ENCODE peak calls at places on chromosomes 3 and 15, in ten cellular contexts. S is tibial nerve; G is progenitor cell of endocrine pancreas; F is adrenal gland; X is RWPE1; Q is astrocyte; A is A549; J is activated CD8-positive, alpha-beta T cell treated with anti-CD3 and anti-CD28 coated beads for 36 hours; D is foreskin fibroblast; T is pancreas. B is an unnamed sample.
A peak's percentile ranks its signal among the peaks of the same experiment; 100 is the strongest.

GRCh38 chr3:159252772-159253384 is 451.0 kb downstream of the MFSD1 start:
- DNase-seq in S (no peak), G (no peak), D (peak; percentile 54), A (peak; percentile 5), X (peak; percentile 17), T (no peak), F (no peak), J (no peak), Q (peak; percentile 58), B (no peak)

GRCh38 chr3:110419571-110419970 is 652.0 kb upstream of the NECTIN3 start:
- DNase-seq in T (no peak), G (no peak), F (no peak), A (no peak), X (no peak), J (no peak), Q (peak; percentile 4), S (no peak), D (no peak), B (no peak)

GRCh38 chr3:66502267-66502874 is 1.5 kb upstream of the LRIG1 start:
- DNase-seq in Q (no peak), X (no peak), J (no peak), S (no peak), D (no peak), T (no peak), G (no peak), A (no peak), F (no peak), B (no peak)

GRCh38 chr3:152300029-152300764 is 31.5 kb downstream of the MBNL1 start:
- DNase-seq in X (no peak), G (no peak), J (no peak), T (no peak), S (no peak), F (no peak), Q (no peak), A (no peak), D (no peak), B (no peak)

GRCh38 chr3:176088962-176089383 is 1108.3 kb downstream of the TBL1XR1 start:
- DNase-seq in J (no peak), D (no peak), X (no peak), G (no peak), S (no peak), F (no peak), A (no peak), Q (no peak), T (no peak), B (no peak)

GRCh38 chr3:15120986-15121385 is 22.0 kb upstream of the RBSN start:
- DNase-seq in T (no peak), D (no peak), S (no peak), F (no peak), X (no peak), J (no peak), A (no peak), G (no peak), Q (no peak), B (no peak)

GRCh38 chr15:63191895-63192603 is 2.6 kb downstream of the RAB8B start:
- DNase-seq in J (peak; percentile 78), T (no peak), Q (no peak), S (no peak), G (no peak), X (no peak), D (no peak), A (no peak), F (no peak), B (no peak)

GRCh38 chr15:73683624-73684536 is at the start of gene CD276:
- DNase-seq in Q (peak; percentile 64), S (peak; percentile 61), D (peak; percentile 80), J (peak; percentile 19), F (peak; percentile 85), X (peak; percentile 77), A (peak; percentile 57), G (peak; percentile 68), T (peak; percentile 75), B (no peak)

GRCh38 chr15:98673133-98673532 is 24.8 kb downstream of the IGF1R start:
- DNase-seq in A (no peak), X (no peak), J (no peak), Q (no peak), F (no peak), T (no peak), D (no peak), G (no peak), S (no peak), B (no peak)

GRCh38 chr3:48023377-48023776 is 7.2 kb upstream of the MAP4 start:
- DNase-seq in G (no peak), S (no peak), T (no peak), Q (no peak), A (no peak), F (no peak), D (no peak), J (no peak), X (no peak), B (no peak)

GRCh38 chr3:158050461-158050860 is 55.8 kb downstream of the SHOX2 start:
- DNase-seq in S (no peak), X (no peak), G (no peak), A (no peak), D (no peak), F (no peak), J (no peak), Q (no peak), T (no peak), B (no peak)

GRCh38 chr3:112757197-112757596 is 89.5 kb downstream of the CD200R1L start:
- DNase-seq in X (no peak), D (no peak), F (no peak), A (no peak), J (no peak), T (no peak), Q (no peak), G (no peak), S (no peak), B (no peak)

GRCh38 chr3:194019766-194020165 is 116.2 kb upstream of the HES1 start:
- DNase-seq in F (no peak), G (no peak), Q (no peak), J (no peak), X (no peak), A (no peak), D (no peak), T (no peak), S (no peak), B (no peak)

GRCh38 chr3:194025119-194025518 is 110.8 kb upstream of the HES1 start:
- DNase-seq in J (no peak), D (no peak), S (no peak), G (no peak), Q (no peak), X (no peak), A (no peak), F (no peak), T (no peak), B (no peak)

GRCh38 chr3:194023501-194024280 is 112.3 kb upstream of the HES1 start:
- DNase-seq in S (no peak), Q (no peak), G (no peak), T (no peak), D (no peak), F (no peak), X (no peak), A (no peak), J (peak; percentile 33), B (no peak)

GRCh38 chr3:194022052-194022451 is 113.9 kb upstream of the HES1 start:
- DNase-seq in S (no peak), X (no peak), G (no peak), J (no peak), F (no peak), T (no peak), D (no peak), A (no peak), Q (no peak), B (no peak)
- TF ChIP-seq CTCF in S (no peak), X (no peak), G (no peak), J (no peak), F (no peak), T (no peak), D (no peak), A (no peak), Q (no peak), B (no peak)

GRCh38 chr3:11536936-11537612 is 106.6 kb downstream of the VGLL4 start:
- DNase-seq in Q (no peak), J (no peak), D (no peak), G (no peak), A (no peak), T (no peak), S (no peak), X (no peak), F (no peak), B (no peak)

GRCh38 chr3:11535207-11535960 is 108.3 kb downstream of the VGLL4 start:
- DNase-seq in F (no peak), Q (no peak), J (no peak), T (no peak), G (no peak), S (no peak), A (no peak), X (no peak), D (no peak), B (no peak)

GRCh38 chr3:11534783-11535081 is 109.0 kb downstream of the VGLL4 start:
- DNase-seq in T (no peak), X (no peak), J (no peak), D (no peak), Q (no peak), A (no peak), G (no peak), S (no peak), F (no peak), B (no peak)

GRCh38 chr3:11534011-11534782 is 109.5 kb downstream of the VGLL4 start:
- DNase-seq in Q (no peak), J (no peak), S (no peak), G (no peak), A (no peak), D (no peak), T (peak; percentile 41), F (peak; percentile 64), X (no peak), B (no peak)

GRCh38 chr3:11536132-11536935 is 107.4 kb downstream of the VGLL4 start:
- DNase-seq in T (no peak), A (no peak), S (no peak), D (no peak), Q (no peak), J (no peak), G (no peak), X (no peak), F (no peak), B (no peak)
- TF ChIP-seq CTCF in T (no peak), A (no peak), S (no peak), D (no peak), Q (no peak), J (no peak), G (no peak), X (no peak), F (no peak), B (no peak)

GRCh38 chr15:89127054-89127702 is 38.9 kb downstream of the ABHD2 start:
- DNase-seq in G (no peak), A (no peak), D (no peak), J (peak; percentile 30), S (no peak), X (no peak), T (peak; percentile 60), Q (no peak), F (no peak), B (no peak)
- TF ChIP-seq CTCF in G (no peak), A (no peak), D (no peak), J (peak; percentile 7), S (no peak), X (no peak), T (no peak), Q (peak; percentile 18), F (no peak), B (no peak)

DNA sequence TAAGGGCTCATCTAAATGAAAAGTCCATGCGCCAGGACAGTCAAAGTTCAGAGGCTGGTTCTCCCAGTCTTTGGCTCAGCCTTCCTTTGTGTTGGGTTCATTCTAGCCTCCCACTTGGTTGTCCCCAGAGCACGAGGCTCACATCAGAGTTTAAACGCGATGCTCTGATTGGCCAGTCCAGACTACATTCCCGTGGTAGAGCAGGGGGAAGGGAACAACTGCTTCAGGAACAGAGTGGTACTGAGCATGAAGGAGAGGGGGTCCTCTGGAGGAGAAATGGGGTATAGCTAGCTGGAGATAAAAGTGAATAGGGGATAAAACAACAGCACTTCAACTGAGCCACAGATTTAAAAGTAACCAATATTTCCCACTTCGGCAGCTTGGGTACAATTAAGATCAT is 32.2 kb downstream of the ANAPC13 start:
- DNase-seq in G (no peak), F (no peak), T (no peak), D (no peak), S (peak; percentile 4), X (no peak), Q (no peak), J (no peak), A (no peak), B (no peak)
- TF ChIP-seq CTCF in G (peak; percentile 23), F (no peak), T (no peak), D (no peak), S (no peak), X (no peak), Q (peak; percentile 14), J (no peak), A (no peak), B (no peak)